ENCODE peak calls at places on chromosomes 2 and 18, in five cellular contexts. One of them, this sample, is unnamed.

GRCh38 chr2:16150456-16151280 is 210.3 kb downstream of the MYCN start:
- DNase-seq in GM20000: no peak
- DNase-seq in neural crest cell: no peak
- DNase-seq in dorsolateral prefrontal cortex: no peak
- DNase-seq in heart right ventricle: no peak
- DNase-seq in this sample: no peak

GRCh38 chr18:6058941-6059340 is 163.6 kb upstream of the TMEM200C start:
- DNase-seq in GM20000: no peak
- DNase-seq in neural crest cell: peak
- DNase-seq in dorsolateral prefrontal cortex: no peak
- DNase-seq in heart right ventricle: peak
- DNase-seq in this sample: no peak

GRCh38 chr2:168350380-168350779 is 103.0 kb upstream of the STK39 start:
- DNase-seq in GM20000: no peak
- DNase-seq in neural crest cell: no peak
- DNase-seq in dorsolateral prefrontal cortex: no peak
- DNase-seq in heart right ventricle: no peak
- DNase-seq in this sample: no peak

GRCh38 chr2:150027164-150027563 is 439.6 kb upstream of the MMADHC start:
- DNase-seq in GM20000: no peak
- DNase-seq in neural crest cell: no peak
- DNase-seq in dorsolateral prefrontal cortex: no peak
- DNase-seq in heart right ventricle: no peak
- DNase-seq in this sample: no peak

GRCh38 chr18:9992300-9992987 is 78.6 kb downstream of the VAPA start:
- DNase-seq in GM20000: no peak
- DNase-seq in neural crest cell: no peak
- DNase-seq in dorsolateral prefrontal cortex: no peak
- DNase-seq in heart right ventricle: no peak
- DNase-seq in this sample: no peak

GRCh38 chr2:45649855-45650806 is 1.3 kb upstream of the PRKCE start:
- DNase-seq in GM20000: peak
- DNase-seq in neural crest cell: peak
- DNase-seq in dorsolateral prefrontal cortex: peak
- DNase-seq in heart right ventricle: peak
- DNase-seq in this sample: peak

GRCh38 chr2:17667898-17668297 is 85.7 kb downstream of the SMC6 start:
- DNase-seq in GM20000: no peak
- DNase-seq in neural crest cell: no peak
- DNase-seq in dorsolateral prefrontal cortex: no peak
- DNase-seq in heart right ventricle: no peak
- DNase-seq in this sample: no peak

GRCh38 chr18:75659535-75660023 is 232.1 kb upstream of the SMIM21 start:
- DNase-seq in GM20000: no peak
- DNase-seq in neural crest cell: no peak
- DNase-seq in dorsolateral prefrontal cortex: no peak
- DNase-seq in heart right ventricle: no peak
- DNase-seq in this sample: no peak

GRCh38 chr2:130877258-130877657 is 40.5 kb downstream of the ARHGEF4 start:
- DNase-seq in GM20000: no peak
- DNase-seq in neural crest cell: no peak
- DNase-seq in dorsolateral prefrontal cortex: peak
- DNase-seq in heart right ventricle: no peak
- DNase-seq in this sample: no peak

GRCh38 chr2:234973008-234973407 is 21.2 kb downstream of the SH3BP4 start:
- DNase-seq in GM20000: no peak
- DNase-seq in neural crest cell: no peak
- DNase-seq in dorsolateral prefrontal cortex: no peak
- DNase-seq in heart right ventricle: no peak
- DNase-seq in this sample: no peak

GRCh38 chr2:118062048-118062447 is 26.2 kb upstream of the INSIG2 start:
- DNase-seq in GM20000: no peak
- DNase-seq in neural crest cell: no peak
- DNase-seq in dorsolateral prefrontal cortex: no peak
- DNase-seq in heart right ventricle: no peak
- DNase-seq in this sample: no peak

GRCh38 chr2:72035518-72036172 is 112.0 kb downstream of the CYP26B1 start:
- DNase-seq in GM20000: no peak
- DNase-seq in neural crest cell: no peak
- DNase-seq in dorsolateral prefrontal cortex: no peak
- DNase-seq in heart right ventricle: peak
- DNase-seq in this sample: no peak

GRCh38 chr2:168949324-168949723 is 48.2 kb downstream of the G6PC2 start:
- DNase-seq in GM20000: no peak
- DNase-seq in neural crest cell: no peak
- DNase-seq in dorsolateral prefrontal cortex: no peak
- DNase-seq in heart right ventricle: no peak
- DNase-seq in this sample: no peak

GRCh38 chr2:46350030-46350699 is 53.0 kb downstream of the EPAS1 start:
- DNase-seq in GM20000: no peak
- DNase-seq in neural crest cell: no peak
- DNase-seq in dorsolateral prefrontal cortex: no peak
- DNase-seq in heart right ventricle: no peak
- DNase-seq in this sample: no peak

GRCh38 chr2:30691948-30692828 is 115.1 kb downstream of the CAPN13 start:
- DNase-seq in GM20000: no peak
- DNase-seq in neural crest cell: no peak
- DNase-seq in dorsolateral prefrontal cortex: no peak
- DNase-seq in heart right ventricle: no peak
- DNase-seq in this sample: no peak

GRCh38 chr2:147331790-147332419 is 512.9 kb upstream of the ACVR2A start:
- DNase-seq in GM20000: peak
- DNase-seq in neural crest cell: no peak
- DNase-seq in dorsolateral prefrontal cortex: no peak
- DNase-seq in heart right ventricle: no peak
- DNase-seq in this sample: no peak

DNA sequence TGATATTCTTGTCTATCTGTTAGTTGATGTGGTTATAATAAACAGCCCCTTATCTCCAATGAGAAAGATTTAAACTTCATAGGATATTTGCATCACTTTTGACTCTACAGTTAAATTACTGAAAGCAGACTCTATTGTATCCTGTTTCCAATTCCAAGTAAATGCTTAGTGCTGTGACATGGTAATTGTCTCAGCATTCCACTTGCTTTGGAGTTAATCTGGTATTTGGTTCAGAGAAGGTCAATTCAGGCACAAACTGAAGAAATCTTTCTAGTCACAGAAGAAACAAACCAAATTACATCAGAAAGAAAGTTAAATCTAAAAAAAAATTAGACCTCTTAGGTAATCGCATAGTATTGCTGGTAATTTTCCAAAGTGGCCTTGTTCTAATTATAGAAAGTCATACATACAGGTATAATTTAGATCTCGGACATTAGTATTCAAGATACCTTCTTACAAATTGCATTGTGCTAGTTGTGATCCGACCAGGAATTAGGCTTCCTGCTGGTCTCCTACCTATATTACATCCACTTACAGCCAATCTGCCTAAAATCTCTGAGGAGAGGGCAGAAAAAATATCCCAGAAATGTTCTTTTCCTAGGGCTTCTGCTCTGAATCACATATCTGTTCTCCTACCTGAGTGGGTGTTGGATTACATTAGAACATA is 314.9 kb upstream of the GULP1 start:
- DNase-seq in GM20000: no peak
- DNase-seq in neural crest cell: no peak
- DNase-seq in dorsolateral prefrontal cortex: no peak
- DNase-seq in heart right ventricle: no peak
- DNase-seq in this sample: no peak
- TF ChIP-seq CTCF in GM20000: no peak
- TF ChIP-seq CTCF in neural crest cell: no peak
- TF ChIP-seq CTCF in dorsolateral prefrontal cortex: no peak
- TF ChIP-seq CTCF in heart right ventricle: no peak
- TF ChIP-seq CTCF in this sample: no peak

GRCh38 chr18:52060612-52061259 is 279.3 kb upstream of the DCC start:
- DNase-seq in GM20000: no peak
- DNase-seq in neural crest cell: no peak
- DNase-seq in dorsolateral prefrontal cortex: no peak
- DNase-seq in heart right ventricle: no peak
- DNase-seq in this sample: no peak
- TF ChIP-seq CTCF in GM20000: no peak
- TF ChIP-seq CTCF in neural crest cell: no peak
- TF ChIP-seq CTCF in dorsolateral prefrontal cortex: no peak
- TF ChIP-seq CTCF in heart right ventricle: no peak
- TF ChIP-seq CTCF in this sample: no peak

DNA sequence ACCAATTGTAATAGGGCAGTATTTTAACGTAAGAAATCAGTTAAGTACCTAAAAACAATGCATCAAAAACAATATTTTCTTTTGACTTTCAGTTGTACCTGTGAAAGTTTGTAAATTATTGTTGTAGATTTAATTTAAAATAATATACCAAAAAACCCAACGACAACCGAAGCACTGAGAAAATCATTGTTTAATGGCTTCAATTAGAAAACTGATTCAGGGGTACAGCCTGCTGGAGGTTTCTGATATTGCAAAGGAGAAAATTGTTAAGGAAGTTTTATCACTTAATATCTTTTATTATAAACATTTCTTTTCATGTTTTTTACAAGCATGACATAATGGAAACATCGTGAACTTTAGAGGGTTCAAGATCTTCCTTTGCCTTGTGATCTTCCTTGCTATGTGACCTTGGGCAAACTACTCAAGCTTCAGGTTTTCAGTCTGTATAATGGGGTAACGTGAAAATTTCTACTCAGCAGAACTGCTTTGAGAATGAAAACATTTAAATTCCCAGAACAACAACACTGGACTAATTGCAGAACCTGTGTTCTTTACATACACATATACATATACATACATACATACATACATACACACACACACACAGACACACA is 76.3 kb upstream of the GLS start:
- DNase-seq in GM20000: no peak
- DNase-seq in neural crest cell: no peak
- DNase-seq in dorsolateral prefrontal cortex: no peak
- DNase-seq in heart right ventricle: no peak
- DNase-seq in this sample: no peak
- TF ChIP-seq CTCF in GM20000: peak
- TF ChIP-seq CTCF in neural crest cell: peak
- TF ChIP-seq CTCF in dorsolateral prefrontal cortex: peak
- TF ChIP-seq CTCF in heart right ventricle: peak
- TF ChIP-seq CTCF in this sample: no peak

GRCh38 chr18:46343456-46343855 is 239.3 kb downstream of the HAUS1 start:
- DNase-seq in GM20000: no peak
- DNase-seq in neural crest cell: no peak
- DNase-seq in dorsolateral prefrontal cortex: no peak
- DNase-seq in heart right ventricle: no peak
- DNase-seq in this sample: no peak
- TF ChIP-seq CTCF in GM20000: no peak
- TF ChIP-seq CTCF in neural crest cell: no peak
- TF ChIP-seq CTCF in dorsolateral prefrontal cortex: no peak
- TF ChIP-seq CTCF in heart right ventricle: no peak
- TF ChIP-seq CTCF in this sample: no peak

DNA sequence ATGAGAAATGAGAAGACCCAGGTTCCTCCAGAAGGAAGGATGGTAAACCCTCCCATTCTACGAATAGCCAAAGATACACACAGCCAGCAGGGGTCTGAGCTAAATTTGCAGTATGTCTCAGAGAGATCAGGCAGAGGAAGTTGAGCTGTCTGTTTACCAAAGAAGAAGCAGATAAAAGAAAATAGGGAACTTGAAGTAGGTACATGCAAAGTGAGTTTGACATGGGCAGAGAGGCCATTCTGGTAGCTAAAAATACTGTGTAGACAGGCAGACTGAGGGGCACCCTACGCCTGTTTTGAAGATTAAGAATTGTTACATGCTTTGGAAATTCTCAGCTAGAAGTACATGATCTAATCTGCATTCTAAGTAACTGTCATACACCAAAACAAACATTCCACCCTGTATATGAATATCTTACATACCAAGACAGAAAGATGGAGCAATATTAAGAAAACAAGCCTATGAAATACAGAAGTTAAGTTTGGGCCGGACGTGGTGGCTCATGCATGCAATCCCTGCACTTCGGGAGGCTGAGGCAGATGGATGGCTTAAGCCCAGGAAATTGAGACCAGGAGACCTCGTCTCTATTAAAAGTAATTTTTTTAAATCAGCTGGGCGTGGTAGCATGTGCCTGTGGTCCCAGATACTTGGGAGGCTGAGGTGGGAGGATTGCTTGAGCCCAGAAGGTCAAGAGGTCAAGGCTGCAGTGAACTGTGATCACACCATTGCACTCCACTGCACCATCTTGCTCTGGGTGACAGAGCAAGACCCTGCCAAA is 157.9 kb downstream of the ANKRD44 start:
- DNase-seq in GM20000: no peak
- DNase-seq in neural crest cell: no peak
- DNase-seq in dorsolateral prefrontal cortex: no peak
- DNase-seq in heart right ventricle: no peak
- DNase-seq in this sample: no peak
- TF ChIP-seq CTCF in GM20000: no peak
- TF ChIP-seq CTCF in neural crest cell: no peak
- TF ChIP-seq CTCF in dorsolateral prefrontal cortex: no peak
- TF ChIP-seq CTCF in heart right ventricle: no peak
- TF ChIP-seq CTCF in this sample: no peak

GRCh38 chr18:72652990-72653593 is 109.0 kb upstream of the CBLN2 start:
- DNase-seq in GM20000: peak
- DNase-seq in neural crest cell: peak
- DNase-seq in dorsolateral prefrontal cortex: peak
- DNase-seq in heart right ventricle: no peak
- DNase-seq in this sample: no peak
- TF ChIP-seq CTCF in GM20000: peak
- TF ChIP-seq CTCF in neural crest cell: peak
- TF ChIP-seq CTCF in dorsolateral prefrontal cortex: peak
- TF ChIP-seq CTCF in heart right ventricle: no peak
- TF ChIP-seq CTCF in this sample: no peak

This sample was measured in omental fat pad.